ENCODE peak calls at places on chromosomes 3 and 15, in seven cellular contexts. U is transverse colon, Y is suprapubic skin, T is stomach, N is GM23338, J is Panc1, C is H1. M is an unnamed sample.

GRCh38 chr3:58041182-58041825 is 33.1 kb downstream of the FLNB start:
- DNase-seq in U (no peak), Y (no peak), T (no peak), N (no peak), J (no peak), C (no peak), M (no peak)

GRCh38 chr3:23649502-23649901 is 156.3 kb upstream of the UBE2E1 start:
- DNase-seq in U (no peak), Y (no peak), T (no peak), N (peak; percentile 39), J (no peak), C (no peak), M (no peak)

GRCh38 chr15:48945386-48945785 is 18.3 kb downstream of the SHC4 start:
- DNase-seq in U (no peak), Y (no peak), T (no peak), N (no peak), J (no peak), C (no peak), M (no peak)

GRCh38 chr3:141093397-141093796 is 42.2 kb downstream of the SPSB4 start:
- DNase-seq in U (no peak), Y (no peak), T (no peak), N (no peak), J (no peak), C (no peak), M (no peak)

GRCh38 chr3:95037927-95038326 is 975.1 kb downstream of the NSUN3 start:
- DNase-seq in U (no peak), Y (no peak), T (no peak), N (no peak), J (no peak), C (no peak), M (no peak)

GRCh38 chr3:75380276-75380771 is 283.8 kb upstream of the FRG2C start:
- DNase-seq in U (no peak), Y (no peak), T (no peak), N (no peak), J (no peak), C (no peak), M (no peak)

GRCh38 chr3:189167027-189167766 is 4.6 kb upstream of the TPRG1 start:
- DNase-seq in U (peak; percentile 84), Y (no peak), T (peak; percentile 65), N (peak; percentile 3), J (no peak), C (no peak), M (no peak)

GRCh38 chr3:78277793-78278192 is 1237.9 kb downstream of the ROBO2 start:
- DNase-seq in U (no peak), Y (no peak), T (no peak), N (no peak), J (no peak), C (no peak), M (no peak)

GRCh38 chr3:31116651-31117050 is 222.2 kb upstream of the GADL1 start:
- DNase-seq in U (no peak), Y (no peak), T (no peak), N (no peak), J (no peak), C (no peak), M (no peak)

GRCh38 chr3:125163739-125164601 is 48.6 kb downstream of the SLC12A8 start:
- DNase-seq in U (peak; percentile 39), Y (no peak), T (peak; percentile 71), N (peak; percentile 75), J (peak; percentile 8), C (no peak), M (no peak)

GRCh38 chr15:31254431-31255175 is 72.0 kb upstream of the KLF13 start:
- DNase-seq in U (peak; percentile 77), Y (no peak), T (no peak), N (no peak), J (no peak), C (no peak), M (no peak)

GRCh38 chr3:15064299-15064834 is 748 bp downstream of the MRPS25 start:
- DNase-seq in U (peak; percentile 34), Y (no peak), T (no peak), N (peak; percentile 37), J (no peak), C (no peak), M (no peak)

GRCh38 chr15:65758242-65758641 is 33.9 kb downstream of the DENND4A start:
- DNase-seq in U (no peak), Y (no peak), T (no peak), N (no peak), J (no peak), C (no peak), M (no peak)

GRCh38 chr3:50263443-50264388 is 5.2 kb upstream of the SEMA3B start:
- DNase-seq in U (no peak), Y (no peak), T (no peak), N (no peak), J (no peak), C (no peak), M (no peak)

GRCh38 chr3:13009132-13009945 is 63.9 kb downstream of the IQSEC1 start:
- DNase-seq in U (peak; percentile 86), Y (no peak), T (peak; percentile 71), N (no peak), J (no peak), C (no peak), M (no peak)

GRCh38 chr3:70822777-70823176 is 510.3 kb upstream of the MDFIC2 start:
- DNase-seq in U (no peak), Y (no peak), T (no peak), N (no peak), J (no peak), C (no peak), M (no peak)

GRCh38 chr15:71649894-71650293 is 160.5 kb upstream of the NR2E3 start:
- DNase-seq in U (peak; percentile 31), Y (no peak), T (no peak), N (no peak), J (no peak), C (no peak), M (no peak)

GRCh38 chr3:55904716-55905115 is 417.6 kb upstream of the WNT5A start:
- DNase-seq in U (no peak), Y (no peak), T (no peak), N (no peak), J (no peak), C (no peak), M (no peak)

GRCh38 chr15:34436126-34436955 is 1.3 kb downstream of the GOLGA8A start:
- DNase-seq in U (no peak), Y (no peak), T (no peak), N (peak; percentile 36), J (no peak), C (peak; percentile 76), M (no peak)

GRCh38 chr3:143078883-143079282 is 40.7 kb upstream of the CHST2 start:
- DNase-seq in U (no peak), Y (no peak), T (no peak), N (no peak), J (no peak), C (no peak), M (no peak)

DNA sequence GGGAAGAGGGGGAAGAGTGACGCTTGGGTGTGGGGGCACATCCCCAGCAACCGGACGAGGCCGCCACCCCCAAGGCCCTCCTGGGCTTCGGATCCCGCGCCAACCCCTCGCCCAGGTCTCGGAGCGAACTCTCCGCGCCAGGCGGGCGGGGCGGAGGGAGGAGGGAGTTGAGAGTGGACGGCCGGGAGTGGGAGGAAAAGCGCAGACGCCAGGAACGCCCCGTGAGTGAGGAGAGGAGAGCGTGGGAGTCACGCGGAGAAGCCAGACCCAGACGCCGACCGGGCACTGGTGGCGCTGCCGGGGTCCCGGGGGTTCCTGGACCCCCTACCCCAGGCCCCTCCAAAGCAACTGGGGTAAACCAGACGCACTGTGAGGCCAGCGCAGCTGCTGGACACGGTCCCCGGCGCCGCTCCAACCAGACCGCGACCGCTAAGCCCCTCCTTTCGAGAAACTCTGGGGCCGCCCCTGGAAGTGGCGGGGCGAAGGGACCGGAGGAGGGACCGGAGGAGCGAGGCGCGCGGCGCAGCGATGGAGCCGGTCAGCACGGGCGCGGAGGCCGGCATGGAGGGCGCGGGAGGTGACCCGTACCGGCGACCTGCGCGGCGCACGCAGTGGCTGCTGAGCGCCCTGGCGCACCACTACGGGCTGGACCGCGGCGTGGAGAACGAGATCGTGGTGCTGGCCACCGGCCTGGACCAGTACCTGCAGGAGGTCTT is at the start of gene EFCC1:
- DNase-seq in U (peak; percentile 46), Y (peak; percentile 88), T (no peak), N (peak; percentile 83), J (no peak), C (peak; percentile 83), M (peak; percentile 76)
- TF ChIP-seq POLR2AphosphoS5 in U (no peak), Y (no peak), T (no peak), N (peak; percentile 10), J (no peak), C (no peak), M (no peak)

GRCh38 chr3:11085078-11085840 is 69.0 kb upstream of the HRH1 start:
- DNase-seq in U (no peak), Y (no peak), T (no peak), N (no peak), J (no peak), C (no peak), M (no peak)
- TF ChIP-seq CTCF in U (no peak), Y (no peak), T (no peak), N (no peak), J (no peak), C (no peak), M (no peak)

GRCh38 chr3:100254168-100254777 is 6.5 kb upstream of the TBC1D23 start:
- DNase-seq in U (peak; percentile 49), Y (no peak), T (peak; percentile 47), N (peak; percentile 92), J (peak; percentile 47), C (peak; percentile 58), M (no peak)
- TF ChIP-seq POLR2AphosphoS5 in U (no peak), Y (no peak), T (no peak), N (no peak), J (no peak), C (no peak), M (no peak)

GRCh38 chr15:23869391-23869790 is 182.3 kb upstream of the NDN start:
- DNase-seq in U (peak; percentile 37), Y (no peak), T (no peak), N (peak; percentile 92), J (no peak), C (peak; percentile 64), M (no peak)

GRCh38 chr15:23860846-23861245 is 173.7 kb upstream of the NDN start:
- DNase-seq in U (no peak), Y (no peak), T (no peak), N (no peak), J (no peak), C (no peak), M (no peak)

DNA sequence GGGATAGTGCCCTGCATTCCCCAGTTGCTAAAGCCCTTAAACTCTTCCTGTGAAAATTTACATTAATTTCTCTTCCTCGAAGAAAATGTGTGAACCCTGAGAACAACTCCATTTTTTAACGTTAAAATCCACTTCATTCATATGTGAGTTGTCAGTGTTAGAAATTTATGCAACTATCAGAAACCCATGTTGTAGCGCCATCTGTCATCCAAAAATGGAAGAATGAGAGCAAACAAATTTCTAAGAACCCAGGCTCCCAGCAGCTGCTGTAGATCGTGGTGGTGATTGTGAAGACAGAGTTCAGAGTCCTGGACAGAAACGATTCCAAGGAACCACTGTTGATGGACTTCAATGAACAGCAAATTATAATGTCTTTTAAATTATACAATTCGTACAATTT is 179.7 kb upstream of the NDN start:
- DNase-seq in U (no peak), Y (no peak), T (no peak), N (peak; percentile 47), J (no peak), C (no peak), M (no peak)
- TF ChIP-seq CTCF in U (peak; percentile 16), Y (no peak), T (no peak), N (peak; percentile 55), J (peak; percentile 45), C (peak; percentile 29), M (no peak)